ENCODE peak calls at places on chromosomes 6 and 20, in ten cellular contexts. B is lung; O is psoas muscle; T is CD4-positive, alpha-beta memory T cell; D is tibial artery; H is body of pancreas; E is tibial nerve; M is iPS DF 6.9; U is cardiac muscle cell; R is breast epithelium. N is an unnamed sample.
A peak's percentile ranks its signal among the peaks of the same experiment; 100 is the strongest.

GRCh38 chr6:168616807-168617756 is 176.1 kb downstream of the SMOC2 start:
- DNase-seq in B (no peak), O (no peak), T (no peak), D (no peak), H (no peak), E (peak; percentile 28), M (no peak), U (no peak), R (no peak), N (no peak)

GRCh38 chr20:33648396-33649004 is 13.6 kb upstream of the C20orf144 start:
- DNase-seq in B (no peak), O (no peak), T (no peak), D (no peak), H (peak; percentile 16), E (no peak), M (no peak), U (peak; percentile 74), R (no peak), N (no peak)

GRCh38 chr6:41187924-41188886 is 12.7 kb downstream of the TREML2 start:
- DNase-seq in B (no peak), O (no peak), T (no peak), D (no peak), H (no peak), E (no peak), M (no peak), U (no peak), R (no peak), N (no peak)

GRCh38 chr6:81609736-81610135 is 142.7 kb downstream of the TENT5A start:
- DNase-seq in B (no peak), O (no peak), T (no peak), D (no peak), H (no peak), E (no peak), M (no peak), U (no peak), R (no peak), N (no peak)

GRCh38 chr20:51394706-51395105 is 147.8 kb downstream of the NFATC2 start:
- DNase-seq in B (no peak), O (no peak), T (no peak), D (no peak), H (no peak), E (no peak), M (no peak), U (no peak), R (no peak), N (no peak)

GRCh38 chr20:50248104-50248631 is 57.5 kb downstream of the CEBPB start:
- DNase-seq in B (no peak), O (no peak), T (no peak), D (no peak), H (no peak), E (no peak), M (no peak), U (no peak), R (no peak), N (no peak)

GRCh38 chr6:37109714-37110454 is 60.1 kb upstream of the PIM1 start:
- DNase-seq in B (no peak), O (no peak), T (no peak), D (no peak), H (no peak), E (no peak), M (no peak), U (no peak), R (no peak), N (no peak)

GRCh38 chr6:32529697-32530429 is at the start of gene HLA-DRB5:
- DNase-seq in B (peak; percentile 39), O (no peak), T (peak; percentile 34), D (peak; percentile 20), H (peak; percentile 12), E (peak; percentile 5), M (no peak), U (no peak), R (no peak), N (peak; percentile 10)

GRCh38 chr6:117548797-117549301 is 53.5 kb downstream of the GOPC start:
- DNase-seq in B (no peak), O (no peak), T (peak; percentile 44), D (no peak), H (no peak), E (no peak), M (no peak), U (no peak), R (no peak), N (no peak)

GRCh38 chr6:157281570-157281969 is 41.7 kb downstream of the TMEM242 start:
- DNase-seq in B (no peak), O (no peak), T (no peak), D (no peak), H (peak; percentile 55), E (no peak), M (no peak), U (no peak), R (no peak), N (no peak)

GRCh38 chr6:33091957-33092356 is 16.2 kb downstream of the HLA-DPB1 start:
- DNase-seq in B (no peak), O (peak; percentile 39), T (peak; percentile 36), D (peak; percentile 38), H (peak; percentile 42), E (peak; percentile 33), M (no peak), U (peak; percentile 47), R (no peak), N (peak; percentile 43)

GRCh38 chr6:11772109-11772830 is 6.3 kb downstream of the ADTRP start:
- DNase-seq in B (no peak), O (peak; percentile 41), T (no peak), D (peak; percentile 66), H (no peak), E (peak; percentile 48), M (no peak), U (no peak), R (peak; percentile 49), N (no peak)

GRCh38 chr20:9099372-9099771 is 30.5 kb downstream of the PLCB4 start:
- DNase-seq in B (no peak), O (no peak), T (no peak), D (no peak), H (no peak), E (no peak), M (no peak), U (no peak), R (no peak), N (no peak)

GRCh38 chr6:157789861-157790260 is 33.2 kb upstream of the SNX9 start:
- DNase-seq in B (no peak), O (no peak), T (no peak), D (no peak), H (no peak), E (no peak), M (peak; percentile 57), U (no peak), R (no peak), N (no peak)

DNA sequence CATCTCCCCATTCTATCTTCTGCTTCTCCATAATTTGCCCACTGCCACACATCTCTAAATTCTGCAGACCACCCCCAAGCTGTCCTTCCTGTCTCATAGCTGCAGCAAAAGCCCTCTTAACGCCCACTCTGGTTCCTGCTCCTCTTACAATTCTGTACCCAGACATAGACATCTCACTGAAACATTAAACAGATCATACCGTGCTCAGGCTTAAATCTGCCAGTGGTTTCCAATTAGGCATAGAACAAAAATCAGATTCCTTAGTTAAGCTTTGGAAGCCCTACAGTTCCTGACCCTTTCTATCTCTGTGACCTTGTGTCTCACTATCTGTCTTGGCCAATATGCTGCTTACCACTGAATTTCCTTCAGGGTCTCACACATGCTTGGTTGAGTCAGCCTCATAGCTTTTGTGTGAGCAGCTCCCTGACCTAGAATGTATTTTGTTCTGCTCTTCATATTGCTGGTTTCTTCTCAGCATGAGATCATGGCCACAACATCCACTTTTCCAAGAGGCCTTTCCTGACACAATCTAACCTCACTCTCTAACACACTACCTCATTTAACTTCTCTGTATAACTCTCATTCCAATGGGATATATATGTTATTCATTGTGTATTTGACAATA is 749.7 kb downstream of the MAFB start:
- DNase-seq in B (no peak), O (no peak), T (no peak), D (no peak), H (no peak), E (no peak), M (no peak), U (no peak), R (no peak), N (no peak)
- H3K9me3 ChIP-seq in B (no peaks in the 10 kb centered on the region), O (no peaks in the 10 kb centered on the region), T (no peaks in the 10 kb centered on the region), D (no peaks in the 10 kb centered on the region), H (no peaks in the 10 kb centered on the region), E (no peaks in the 10 kb centered on the region), M (no peaks in the 10 kb centered on the region), U (no peaks in the 10 kb centered on the region), R (no peaks in the 10 kb centered on the region), N (no peaks in the 10 kb centered on the region)

DNA sequence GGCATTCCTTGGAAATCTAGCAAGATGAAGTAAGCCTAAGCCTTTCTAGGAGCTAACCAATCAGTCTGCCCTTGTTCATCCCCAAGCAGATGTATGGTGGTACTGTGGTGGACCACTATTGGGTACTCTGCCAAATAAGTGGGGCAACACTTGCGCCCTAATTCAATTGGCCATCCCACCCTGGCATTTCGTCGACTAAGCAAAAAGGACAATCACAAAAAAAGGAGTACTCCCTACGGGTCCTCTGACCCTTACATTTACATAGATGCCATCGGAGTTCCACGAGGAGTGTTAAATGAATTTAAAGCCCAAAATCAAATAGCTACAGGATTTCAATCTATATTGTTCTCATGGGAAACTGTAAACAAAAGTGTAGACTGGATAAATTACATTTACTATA is 19.5 kb downstream of the CHD6 start:
- DNase-seq in B (no peak), O (no peak), T (no peak), D (no peak), H (no peak), E (no peak), M (no peak), U (no peak), R (no peak), N (no peak)
- H3K9me3 ChIP-seq in B (peaks cover 13% of the 10 kb centered on the region), O (peaks cover 44% of the 10 kb centered on the region), T (no peaks in the 10 kb centered on the region), D (peaks cover 27% of the 10 kb centered on the region), H (peaks cover 33% of the 10 kb centered on the region), E (no peaks in the 10 kb centered on the region), M (peaks cover 2% of the 10 kb centered on the region), U (peaks cover 6% of the 10 kb centered on the region), R (peaks cover 45% of the 10 kb centered on the region), N (peaks cover 13% of the 10 kb centered on the region)

GRCh38 chr20:56014998-56015397 is 9.7 kb upstream of the CBLN4 start:
- DNase-seq in B (no peak), O (no peak), T (no peak), D (no peak), H (no peak), E (no peak), M (no peak), U (no peak), R (no peak), N (no peak)
- H3K9me3 ChIP-seq in B (peaks cover 2% of the 10 kb centered on the region), O (no peaks in the 10 kb centered on the region), T (no peaks in the 10 kb centered on the region), D (no peaks in the 10 kb centered on the region), H (no peaks in the 10 kb centered on the region), E (no peaks in the 10 kb centered on the region), M (peaks cover 3% of the 10 kb centered on the region), U (no peaks in the 10 kb centered on the region), R (no peaks in the 10 kb centered on the region), N (no peaks in the 10 kb centered on the region)

DNA sequence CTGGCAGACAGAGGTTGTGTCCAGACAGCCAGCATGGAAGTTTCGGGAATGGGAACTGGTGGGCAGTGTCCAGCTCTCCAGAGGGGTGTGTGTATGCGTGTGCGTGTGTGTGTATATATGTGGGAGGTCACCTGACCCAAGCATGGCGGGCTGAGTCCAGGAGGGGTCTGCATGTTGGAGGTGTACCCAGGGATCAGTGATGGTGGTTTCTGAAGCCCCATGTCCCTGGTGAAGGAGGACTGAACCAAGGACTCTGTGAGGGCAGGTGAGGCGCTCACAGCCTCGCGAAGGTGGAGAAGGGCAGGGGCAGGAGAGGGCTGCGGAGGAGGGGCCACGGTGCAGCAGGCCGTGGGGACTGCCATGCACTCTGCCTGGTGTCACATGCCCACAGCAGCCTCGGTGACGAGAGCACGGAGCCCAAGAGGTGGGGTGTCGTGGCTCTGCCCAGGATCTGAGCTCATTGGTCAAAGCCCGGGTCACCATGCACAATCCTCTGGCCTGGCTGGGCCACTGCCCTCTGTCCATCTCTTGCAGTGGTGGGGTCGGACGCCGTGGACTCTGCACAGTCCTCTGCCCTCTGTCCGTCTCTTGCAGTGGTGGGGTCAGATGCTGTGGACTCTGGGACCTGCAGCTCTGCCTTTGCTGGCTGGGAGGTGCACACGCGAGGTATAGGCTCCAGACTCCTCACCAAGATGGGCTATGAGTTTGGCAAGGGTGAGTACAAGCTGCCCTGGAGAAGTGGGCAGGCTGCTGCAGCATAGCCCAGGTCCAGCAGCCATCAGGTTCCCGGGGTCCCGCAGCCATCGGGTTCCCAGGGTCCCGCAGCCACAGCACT is 2.1 kb upstream of the LIME1 start:
- DNase-seq in B (no peak), O (no peak), T (no peak), D (no peak), H (no peak), E (no peak), M (no peak), U (no peak), R (no peak), N (no peak)
- H3K9me3 ChIP-seq in B (no peaks in the 10 kb centered on the region), O (no peaks in the 10 kb centered on the region), T (no peaks in the 10 kb centered on the region), D (no peaks in the 10 kb centered on the region), H (no peaks in the 10 kb centered on the region), E (no peaks in the 10 kb centered on the region), M (no peaks in the 10 kb centered on the region), U (no peaks in the 10 kb centered on the region), R (no peaks in the 10 kb centered on the region), N (no peaks in the 10 kb centered on the region)

N was measured in T-helper 17 cell.